ENCODE peak calls at places on chromosomes 12 and 14, in eight cellular contexts. U is heart right ventricle, Z is lower lobe of right lung, W is suprapubic skin, D is GM12878, F is H1, X is A673, M is adipocyte. S is an unnamed sample. For H3K27me3 and H3K9me3, the result is how much of the 10 kb centered on the place peaks cover.

GRCh38 chr12:56248711-56249110 is 9.5 kb downstream of the ANKRD52 start:
- DNase-seq in U (no peak), Z (no peak), W (no peak), D (no peak), F (no peak), X (no peak), M (no peak), S (no peak)

GRCh38 chr12:115542656-115543055 is 734.8 kb downstream of the MED13L start:
- DNase-seq in U (no peak), Z (no peak), W (no peak), D (no peak), F (no peak), X (no peak), M (no peak), S (no peak)

GRCh38 chr12:51926064-51926632 is 18.8 kb downstream of the ACVRL1 start:
- DNase-seq in U (no peak), Z (no peak), W (peak), D (no peak), F (no peak), X (no peak), M (no peak), S (no peak)

GRCh38 chr12:43758247-43758727 is 303 bp downstream of the PUS7L start:
- DNase-seq in U (no peak), Z (no peak), W (no peak), D (peak), F (peak), X (peak), M (peak), S (peak)

GRCh38 chr14:84749191-84749945 is 780.6 kb upstream of the FLRT2 start:
- DNase-seq in U (no peak), Z (no peak), W (no peak), D (no peak), F (no peak), X (peak), M (peak), S (no peak)

GRCh38 chr14:31263485-31264133 is 56.0 kb upstream of the HECTD1 start:
- DNase-seq in U (no peak), Z (no peak), W (peak), D (no peak), F (no peak), X (no peak), M (peak), S (peak)

GRCh38 chr14:81589381-81590065 is 55.9 kb upstream of the SEL1L start:
- DNase-seq in U (no peak), Z (no peak), W (no peak), D (no peak), F (no peak), X (no peak), M (no peak), S (no peak)

GRCh38 chr12:12979151-12979550 is 20.9 kb downstream of the HEBP1 start:
- DNase-seq in U (no peak), Z (no peak), W (no peak), D (no peak), F (no peak), X (no peak), M (peak), S (no peak)

GRCh38 chr12:3453947-3454675 is 36.9 kb upstream of the PRMT8 start:
- DNase-seq in U (no peak), Z (no peak), W (no peak), D (no peak), F (no peak), X (no peak), M (peak), S (peak)

GRCh38 chr12:104473374-104473983 is 16.7 kb downstream of the CHST11 start:
- DNase-seq in U (no peak), Z (no peak), W (no peak), D (no peak), F (no peak), X (no peak), M (no peak), S (no peak)

GRCh38 chr14:105021656-105022275 is 883 bp upstream of the CDCA4 start:
- DNase-seq in U (no peak), Z (peak), W (peak), D (no peak), F (peak), X (peak), M (peak), S (peak)

GRCh38 chr14:73712540-73713141 is 1.5 kb downstream of the PNMA1 start:
- DNase-seq in U (no peak), Z (no peak), W (no peak), D (no peak), F (no peak), X (no peak), M (peak), S (peak)

GRCh38 chr12:52355181-52355580 is 12.1 kb downstream of the KRT85 start:
- DNase-seq in U (no peak), Z (no peak), W (no peak), D (no peak), F (no peak), X (no peak), M (no peak), S (no peak)

GRCh38 chr14:29796853-29797252 is 130.8 kb downstream of the PRKD1 start:
- DNase-seq in U (no peak), Z (no peak), W (no peak), D (no peak), F (no peak), X (no peak), M (no peak), S (no peak)

GRCh38 chr12:100249936-100250335 is 16.9 kb downstream of the DEPDC4 start:
- DNase-seq in U (no peak), Z (no peak), W (no peak), D (no peak), F (no peak), X (no peak), M (no peak), S (no peak)

GRCh38 chr14:34794217-34794616 is 79.8 kb upstream of the CFL2 start:
- DNase-seq in U (no peak), Z (no peak), W (no peak), D (no peak), F (no peak), X (no peak), M (peak), S (no peak)

GRCh38 chr12:108302471-108303311 is 36.4 kb downstream of the CMKLR1 start:
- DNase-seq in U (peak), Z (peak), W (peak), D (no peak), F (no peak), X (no peak), M (peak), S (peak)

GRCh38 chr14:105503296-105503640 is 12.2 kb downstream of the TEDC1 start:
- DNase-seq in U (no peak), Z (no peak), W (peak), D (no peak), F (no peak), X (no peak), M (no peak), S (no peak)

GRCh38 chr14:51304956-51305355 is 64.9 kb downstream of the TMX1 start:
- DNase-seq in U (no peak), Z (no peak), W (no peak), D (no peak), F (no peak), X (no peak), M (peak), S (peak)

GRCh38 chr14:91038439-91038838 is 22.0 kb downstream of the RPS6KA5 start:
- DNase-seq in U (no peak), Z (no peak), W (no peak), D (no peak), F (no peak), X (no peak), M (peak), S (peak)

GRCh38 chr14:77965919-77966435 is 166.1 kb downstream of the ADCK1 start:
- DNase-seq in U (no peak), Z (peak), W (no peak), D (peak), F (peak), X (no peak), M (peak), S (peak)

GRCh38 chr14:77053046-77053841 is 24.7 kb upstream of the IRF2BPL start:
- DNase-seq in U (peak), Z (peak), W (no peak), D (no peak), F (peak), X (peak), M (peak), S (peak)

GRCh38 chr12:41932470-41932991 is 212.1 kb downstream of the GXYLT1 start:
- DNase-seq in U (peak), Z (peak), W (peak), D (no peak), F (peak), X (peak), M (no peak), S (peak)

GRCh38 chr12:124709722-124710656 is 142.6 kb upstream of the NCOR2 start:
- DNase-seq in U (no peak), Z (no peak), W (no peak), D (no peak), F (no peak), X (no peak), M (peak), S (no peak)

GRCh38 chr12:114294303-114294685 is 111.7 kb downstream of the TBX5 start:
- DNase-seq in U (no peak), Z (no peak), W (no peak), D (no peak), F (no peak), X (no peak), M (no peak), S (no peak)

GRCh38 chr14:34593740-34594375 is 36.1 kb downstream of the SNX6 start:
- DNase-seq in U (no peak), Z (no peak), W (peak), D (no peak), F (no peak), X (no peak), M (peak), S (peak)

GRCh38 chr14:105700622-105701288 is 174.4 kb downstream of the TMEM121 start:
- DNase-seq in U (no peak), Z (no peak), W (peak), D (peak), F (no peak), X (no peak), M (no peak), S (no peak)

GRCh38 chr14:91614187-91614586 is 104.1 kb upstream of the PPP4R3A start:
- DNase-seq in U (no peak), Z (no peak), W (no peak), D (no peak), F (no peak), X (no peak), M (no peak), S (no peak)

GRCh38 chr14:77024171-77024627 is 4.3 kb downstream of the IRF2BPL start:
- DNase-seq in U (no peak), Z (peak), W (no peak), D (no peak), F (peak), X (peak), M (peak), S (no peak)

GRCh38 chr12:51240971-51241370 is 2.3 kb downstream of the DAZAP2 start:
- DNase-seq in U (no peak), Z (no peak), W (peak), D (no peak), F (no peak), X (no peak), M (peak), S (no peak)

GRCh38 chr12:92465786-92466185 is 237.0 kb upstream of the PLEKHG7 start:
- DNase-seq in U (no peak), Z (no peak), W (no peak), D (no peak), F (no peak), X (no peak), M (no peak), S (no peak)

GRCh38 chr12:109764123-109764522 is 50.5 kb downstream of the FAM222A start:
- DNase-seq in U (no peak), Z (peak), W (no peak), D (no peak), F (peak), X (no peak), M (no peak), S (no peak)

GRCh38 chr12:52539024-52539820 is 13.7 kb downstream of the KRT71 start:
- DNase-seq in U (no peak), Z (no peak), W (no peak), D (no peak), F (no peak), X (peak), M (peak), S (peak)

GRCh38 chr14:61252354-61253063 is 28.6 kb downstream of the TMEM30B start:
- DNase-seq in U (peak), Z (peak), W (peak), D (peak), F (peak), X (peak), M (peak), S (peak)

GRCh38 chr12:70745066-70745465 is 107.8 kb upstream of the PTPRB start:
- DNase-seq in U (no peak), Z (no peak), W (no peak), D (no peak), F (no peak), X (no peak), M (no peak), S (no peak)

GRCh38 chr14:61019537-61019936 is 38.5 kb downstream of the SLC38A6 start:
- DNase-seq in U (no peak), Z (no peak), W (no peak), D (no peak), F (no peak), X (no peak), M (no peak), S (no peak)

GRCh38 chr12:92553389-92553788 is 149.4 kb upstream of the PLEKHG7 start:
- DNase-seq in U (peak), Z (no peak), W (peak), D (no peak), F (no peak), X (no peak), M (no peak), S (no peak)

GRCh38 chr12:3119745-3120660 is 42.8 kb downstream of the TSPAN9 start:
- DNase-seq in U (peak), Z (peak), W (no peak), D (no peak), F (no peak), X (peak), M (peak), S (no peak)

DNA sequence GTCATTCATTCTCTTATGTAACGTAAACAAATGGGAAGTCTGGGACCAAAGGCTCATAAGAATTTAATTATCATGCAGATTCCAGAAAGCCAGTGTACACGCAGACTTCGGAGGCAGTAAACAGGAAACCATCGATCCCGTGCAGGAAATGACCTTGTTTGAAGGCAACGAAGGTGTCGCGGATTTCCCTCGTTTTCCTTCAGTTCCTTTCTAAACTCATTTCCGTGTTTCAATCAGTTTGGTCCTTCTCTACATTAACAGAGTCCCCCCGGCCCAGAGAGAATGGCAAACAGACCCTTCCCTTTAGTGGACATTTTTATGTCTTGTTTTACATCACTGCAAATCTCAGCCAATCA is 6.3 kb upstream of the FOXJ2 start:
- DNase-seq in U (no peak), Z (no peak), W (no peak), D (no peak), F (no peak), X (no peak), M (peak), S (no peak)
- H3K27me3 ChIP-seq in U (under half), Z (under half), W (under half), D (under half), F (under half), X (under half), M (under half), S (under half)

GRCh38 chr12:49548481-49548821 is 9.6 kb downstream of the KCNH3 start:
- DNase-seq in U (no peak), Z (no peak), W (no peak), D (no peak), F (no peak), X (peak), M (no peak), S (no peak)
- H3K4me3 ChIP-seq in U (peak), Z (peak), W (peak), D (no peak), F (peak), X (peak), M (peak), S (no peak)

GRCh38 chr12:132936163-132936562 is 19.9 kb downstream of the ZNF605 start:
- DNase-seq in U (no peak), Z (no peak), W (no peak), D (no peak), F (no peak), X (no peak), M (no peak), S (no peak)
- H3K9me3 ChIP-seq in U (half or more), Z (half or more), W (under half), D (under half), F (under half), X (under half), M (half or more), S (under half)

GRCh38 chr12:75208851-75209781 is 523 bp downstream of the KCNC2 start:
- DNase-seq in U (no peak), Z (no peak), W (no peak), D (no peak), F (peak), X (peak), M (peak), S (peak)
- H3K27me3 ChIP-seq in U (under half), Z (under half), W (under half), D (under half), F (under half), X (half or more), M (under half), S (under half)

GRCh38 chr14:21891921-21892320 is 218.3 kb upstream of the OR4E1 start:
- DNase-seq in U (no peak), Z (no peak), W (no peak), D (no peak), F (no peak), X (no peak), M (no peak), S (no peak)

DNA sequence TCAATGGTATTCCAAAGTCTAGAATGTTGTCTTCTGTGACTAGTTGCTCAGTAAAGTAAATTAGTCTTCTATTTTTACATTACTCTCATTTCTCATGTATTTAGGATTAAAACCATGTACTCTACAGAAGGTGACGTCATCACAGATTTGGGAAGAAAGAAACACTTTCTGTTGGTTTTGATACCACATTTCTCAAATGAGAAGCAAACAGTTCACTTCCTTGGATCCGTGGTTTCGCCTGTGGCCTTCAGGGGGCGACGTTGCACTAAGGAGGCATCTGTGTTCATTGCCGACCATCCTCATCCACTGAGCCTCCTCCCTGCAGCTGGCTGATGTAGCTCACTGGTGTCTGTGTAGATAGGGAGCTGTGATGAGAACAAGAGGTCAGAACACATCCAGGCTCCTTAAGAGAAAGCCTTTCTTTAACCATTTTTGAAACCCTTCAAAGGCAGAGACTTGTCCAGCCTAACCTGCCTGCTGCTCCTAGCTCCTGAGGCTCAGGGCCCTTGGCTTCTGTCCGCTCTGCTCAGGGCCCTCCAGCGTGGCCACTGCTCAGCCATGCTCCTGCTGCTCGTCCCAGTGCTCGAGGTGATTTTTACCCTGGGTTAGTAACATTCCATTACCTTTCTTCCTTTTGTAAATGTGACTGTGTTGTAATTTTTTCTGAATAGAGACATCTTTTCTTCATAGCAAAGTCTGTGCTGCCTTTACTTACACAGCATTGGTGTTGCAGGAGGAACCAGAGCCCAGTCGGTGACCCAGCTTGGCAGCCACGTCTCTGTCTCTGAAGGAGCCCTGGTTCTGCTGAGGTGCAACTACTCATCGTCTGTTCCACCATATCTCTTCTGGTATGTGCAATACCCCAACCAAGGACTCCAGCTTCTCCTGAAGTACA is 220.6 kb upstream of the OR4E1 start:
- DNase-seq in U (no peak), Z (no peak), W (no peak), D (no peak), F (peak), X (peak), M (no peak), S (no peak)
- H3K4me3 ChIP-seq in U (no peak), Z (no peak), W (no peak), D (no peak), F (no peak), X (no peak), M (no peak), S (no peak)

DNA sequence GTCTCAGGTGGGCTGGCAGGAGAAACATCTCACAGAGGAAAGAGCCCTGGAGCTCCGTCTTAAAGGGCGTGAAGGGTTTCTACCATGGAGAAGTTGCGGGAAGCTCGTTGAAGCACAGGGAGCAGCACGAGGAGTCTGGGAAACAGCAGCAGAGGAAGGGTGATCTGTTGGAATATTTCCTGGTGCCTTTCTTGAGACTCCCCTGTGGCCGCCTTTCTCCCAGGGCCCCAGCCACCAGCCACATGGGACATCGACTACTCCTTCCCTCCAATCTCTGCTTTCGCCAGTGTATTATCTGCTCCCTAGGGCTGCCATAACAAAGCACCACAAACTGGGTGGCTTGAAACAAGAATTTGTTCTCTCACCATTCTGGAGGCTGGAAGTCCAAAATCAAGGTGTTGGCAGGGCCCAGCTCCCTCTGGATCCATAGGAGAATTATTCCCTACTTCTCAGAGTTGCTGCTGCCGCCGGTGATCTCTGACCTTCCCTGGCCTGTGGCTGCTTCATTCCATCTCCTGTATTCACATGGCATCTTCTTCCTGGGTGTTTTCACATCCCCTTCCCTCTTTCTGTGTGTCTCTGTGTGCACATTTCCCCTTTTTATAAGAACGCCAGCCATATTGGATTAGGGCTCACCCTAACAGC is 152.8 kb upstream of the GSC start:
- DNase-seq in U (no peak), Z (no peak), W (no peak), D (no peak), F (no peak), X (no peak), M (no peak), S (no peak)
- H3K9me3 ChIP-seq in U (under half), Z (under half), W (under half), D (under half), F (under half), X (under half), M (under half), S (under half)

DNA sequence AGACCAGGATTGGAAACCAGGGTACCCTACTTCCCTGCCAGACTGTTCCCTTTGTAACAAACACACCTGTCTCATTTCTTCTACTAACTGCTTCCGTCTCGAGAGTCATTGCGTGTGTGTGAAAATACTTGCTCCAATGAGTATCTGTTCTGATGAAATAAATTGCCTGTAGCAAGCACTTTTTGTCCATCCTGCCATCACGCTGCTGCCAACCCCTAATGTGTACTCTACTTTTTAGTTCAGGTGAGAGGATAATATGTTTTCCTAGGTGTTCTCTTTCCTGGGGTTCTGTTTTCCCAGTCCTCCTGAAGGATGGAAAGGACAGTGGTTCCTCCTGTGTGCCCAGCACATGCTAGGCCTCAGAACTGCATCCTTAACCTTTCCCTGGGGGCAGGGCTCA is 1.0 kb downstream of the TUNAR start:
- DNase-seq in U (no peak), Z (no peak), W (no peak), D (no peak), F (no peak), X (no peak), M (no peak), S (no peak)
- H3K27me3 ChIP-seq in U (half or more), Z (half or more), W (half or more), D (under half), F (under half), X (half or more), M (half or more), S (under half)

S was measured in MG63.